ENCODE peak calls at places on chromosomes 12 and 14, in five cellular contexts. Q, S, X, F and W are unnamed samples.

GRCh38 chr12:86669010-86669409 is 412.8 kb upstream of the MGAT4C start:
- DNase-seq in Q (no peak), S (peak; percentile 21), X (no peak), F (no peak), W (no peak)

GRCh38 chr12:110224379-110225304 is 56.4 kb upstream of the ATP2A2 start:
- DNase-seq in Q (no peak), S (peak; percentile 26), X (peak; percentile 67), F (no peak), W (peak; percentile 92)

GRCh38 chr12:52782502-52782901 is 5.4 kb upstream of the KRT76 start:
- DNase-seq in Q (no peak), S (no peak), X (no peak), F (no peak), W (no peak)

GRCh38 chr14:45201908-45202307 is 51.1 kb downstream of the MIS18BP1 start:
- DNase-seq in Q (no peak), S (peak; percentile 17), X (peak; percentile 68), F (no peak), W (peak; percentile 44)

GRCh38 chr12:65093571-65093970 is 27.5 kb downstream of the WIF1 start:
- DNase-seq in Q (no peak), S (no peak), X (no peak), F (no peak), W (no peak)

GRCh38 chr14:86296173-86296572 is 766.2 kb downstream of the FLRT2 start:
- DNase-seq in Q (no peak), S (no peak), X (no peak), F (no peak), W (peak; percentile 0)

GRCh38 chr12:93085383-93086287 is 156.5 kb upstream of the EEA1 start:
- DNase-seq in Q (no peak), S (no peak), X (no peak), F (no peak), W (no peak)

GRCh38 chr14:97687944-97688625 is 890.9 kb downstream of the VRK1 start:
- DNase-seq in Q (no peak), S (no peak), X (no peak), F (no peak), W (no peak)

GRCh38 chr12:47190905-47191304 is 111.1 kb upstream of the AMIGO2 start:
- DNase-seq in Q (no peak), S (no peak), X (peak; percentile 5), F (no peak), W (no peak)

GRCh38 chr12:121165316-121165715 is 32.6 kb downstream of the P2RX7 start:
- DNase-seq in Q (no peak), S (no peak), X (no peak), F (no peak), W (peak; percentile 35)

GRCh38 chr12:86634706-86635410 is 378.7 kb upstream of the MGAT4C start:
- DNase-seq in Q (no peak), S (no peak), X (no peak), F (no peak), W (no peak)

GRCh38 chr12:94615284-94616216 is 34.8 kb downstream of the TMCC3 start:
- DNase-seq in Q (no peak), S (peak; percentile 25), X (no peak), F (peak; percentile 88), W (peak; percentile 44)

GRCh38 chr14:61927015-61927414 is 164.8 kb downstream of the SNAPC1 start:
- DNase-seq in Q (no peak), S (no peak), X (no peak), F (no peak), W (no peak)

GRCh38 chr12:7374423-7375144 is 69.4 kb downstream of the CD163L1 start:
- DNase-seq in Q (no peak), S (peak; percentile 78), X (peak; percentile 4), F (peak; percentile 77), W (peak; percentile 34)

GRCh38 chr14:30221546-30221945 is 293.9 kb upstream of the PRKD1 start:
- DNase-seq in Q (no peak), S (no peak), X (no peak), F (no peak), W (no peak)

GRCh38 chr12:122730215-122731014 is at the start of gene HCAR1:
- DNase-seq in Q (no peak), S (no peak), X (no peak), F (no peak), W (peak; percentile 38)

GRCh38 chr12:64860446-64860998 is 36.1 kb downstream of the TBC1D30 start:
- DNase-seq in Q (no peak), S (no peak), X (no peak), F (no peak), W (no peak)

GRCh38 chr12:45760333-45760732 is 30.8 kb downstream of the ARID2 start:
- DNase-seq in Q (no peak), S (no peak), X (no peak), F (no peak), W (no peak)

GRCh38 chr12:69070319-69071090 is 137.5 kb upstream of the CPM start:
- DNase-seq in Q (peak; percentile 13), S (peak; percentile 75), X (peak; percentile 56), F (peak; percentile 72), W (peak; percentile 77)

GRCh38 chr12:80156306-80156705 is 57.0 kb downstream of the OTOGL start:
- DNase-seq in Q (no peak), S (no peak), X (no peak), F (no peak), W (no peak)

GRCh38 chr12:9741726-9742125 is 8.8 kb upstream of the CLECL1 start:
- DNase-seq in Q (no peak), S (no peak), X (no peak), F (no peak), W (no peak)

GRCh38 chr14:65336191-65336591 is 76.3 kb upstream of the FUT8 start:
- DNase-seq in Q (no peak), S (no peak), X (no peak), F (no peak), W (peak; percentile 71)

GRCh38 chr12:2057041-2057792 is 4.4 kb downstream of the CACNA1C start:
- DNase-seq in Q (no peak), S (peak; percentile 79), X (peak; percentile 42), F (no peak), W (peak; percentile 62)

GRCh38 chr14:52154992-52155655 is 86.3 kb upstream of the NID2 start:
- DNase-seq in Q (no peak), S (no peak), X (no peak), F (no peak), W (no peak)

GRCh38 chr12:130523208-130523607 is 185.5 kb downstream of the PIWIL1 start:
- DNase-seq in Q (no peak), S (no peak), X (no peak), F (no peak), W (no peak)